ENCODE peak calls at places on chromosomes 13 and 19, in five cellular contexts. C, A, O, N and R are unnamed samples.

GRCh38 chr13:30696278-30697176 is 38.8 kb upstream of the ALOX5AP start:
- DNase-seq in C (no peak), A (no peak), O (no peak), N (no peak), R (no peak)

GRCh38 chr13:32025730-32026129 is 5.8 kb upstream of the FRY start:
- DNase-seq in C (peak; percentile 74), A (no peak), O (no peak), N (no peak), R (no peak)

GRCh38 chr19:55070755-55071502 is 4.7 kb upstream of the EPS8L1 start:
- DNase-seq in C (no peak), A (no peak), O (no peak), N (no peak), R (no peak)

GRCh38 chr19:19406878-19407639 is 1.6 kb downstream of the GATAD2A start:
- DNase-seq in C (no peak), A (no peak), O (no peak), N (peak; percentile 42), R (no peak)

GRCh38 chr13:110236831-110237261 is 70.1 kb downstream of the COL4A1 start:
- DNase-seq in C (no peak), A (peak; percentile 43), O (no peak), N (no peak), R (no peak)

GRCh38 chr13:111406636-111407035 is 86.2 kb downstream of the TEX29 start:
- DNase-seq in C (no peak), A (no peak), O (no peak), N (peak; percentile 51), R (no peak)

GRCh38 chr19:48739835-48740704 is at the start of gene RASIP1:
- DNase-seq in C (no peak), A (no peak), O (no peak), N (no peak), R (no peak)

GRCh38 chr13:25872871-25873607 is 178.8 kb downstream of the SHISA2 start:
- DNase-seq in C (no peak), A (no peak), O (no peak), N (no peak), R (no peak)

GRCh38 chr13:99467764-99468163 is 33.5 kb upstream of the TM9SF2 start:
- DNase-seq in C (no peak), A (no peak), O (no peak), N (no peak), R (no peak)

GRCh38 chr19:45553464-45553863 is 31.1 kb downstream of the OPA3 start:
- DNase-seq in C (no peak), A (peak; percentile 67), O (no peak), N (no peak), R (peak; percentile 1)

GRCh38 chr13:22801402-22802003 is 379.3 kb upstream of the SGCG start:
- DNase-seq in C (no peak), A (no peak), O (no peak), N (peak; percentile 23), R (no peak)

GRCh38 chr19:54795763-54796162 is 7.6 kb upstream of the KIR2DL4 start:
- DNase-seq in C (no peak), A (no peak), O (no peak), N (no peak), R (no peak)

GRCh38 chr13:47334173-47334572 is 437.3 kb upstream of the HTR2A start:
- DNase-seq in C (no peak), A (no peak), O (no peak), N (no peak), R (no peak)

GRCh38 chr19:55526216-55527196 is 10.4 kb downstream of the SBK2 start:
- DNase-seq in C (no peak), A (no peak), O (no peak), N (peak; percentile 31), R (no peak)

GRCh38 chr13:65943711-65944110 is 1286.4 kb downstream of the PCDH9 start:
- DNase-seq in C (no peak), A (no peak), O (no peak), N (no peak), R (no peak)

DNA sequence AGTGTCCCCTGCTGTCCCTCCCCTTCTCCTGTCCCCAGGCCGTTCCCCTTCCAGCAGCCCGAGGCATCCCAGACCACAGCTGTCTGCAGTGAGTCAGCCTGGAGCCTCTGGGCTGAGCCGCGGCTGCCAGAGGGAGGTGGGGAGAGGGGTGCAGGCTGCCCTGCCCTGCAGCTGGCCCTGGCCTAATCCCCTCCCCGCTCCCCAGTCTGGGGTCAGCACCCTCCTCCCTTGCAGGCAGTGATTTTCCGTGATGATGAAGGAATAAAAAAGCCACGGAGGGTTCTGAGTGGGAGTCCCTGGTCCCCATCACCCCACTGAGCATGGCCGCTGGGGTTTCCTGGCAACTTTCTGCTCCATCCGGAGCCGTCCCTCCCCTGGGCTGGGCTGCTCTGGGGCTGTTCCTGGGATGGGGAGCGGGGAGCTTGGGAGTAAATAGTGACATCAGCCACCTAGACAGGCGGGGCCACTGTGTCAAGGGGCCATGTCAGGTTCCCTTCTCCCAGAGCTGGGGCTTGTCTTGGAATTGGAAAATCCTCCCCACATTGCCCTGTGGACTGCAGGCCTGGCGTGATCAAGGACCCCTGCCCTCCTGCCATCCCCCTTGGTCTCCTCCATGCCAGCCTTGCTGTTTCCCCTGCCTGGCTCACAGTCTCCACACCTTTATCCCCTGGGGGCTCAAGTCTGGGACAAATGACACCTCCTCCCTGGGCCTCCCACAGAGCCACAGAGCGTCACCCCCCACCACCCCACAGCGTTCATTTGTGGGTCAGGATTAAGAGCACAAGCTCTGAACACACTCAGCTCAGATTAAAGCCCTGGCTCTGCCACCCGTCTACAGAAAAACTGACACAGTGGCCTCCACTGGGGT is 16.7 kb downstream of the SPC24 start:
- DNase-seq in C (no peak), A (peak; percentile 68), O (no peak), N (peak; percentile 54), R (no peak)
- TF ChIP-seq SUZ12 in C (no peak), A (no peak), O (no peak), N (no peak), R (no peak)

GRCh38 chr19:898663-899062 is 5.4 kb downstream of the RNU6-9 start:
- DNase-seq in C (no peak), A (peak; percentile 77), O (no peak), N (no peak), R (no peak)
- TF ChIP-seq SUZ12 in C (no peak), A (no peak), O (no peak), N (no peak), R (no peak)

GRCh38 chr13:42041017-42041683 is 7.3 kb upstream of the DGKH start:
- DNase-seq in C (no peak), A (peak; percentile 73), O (peak; percentile 11), N (no peak), R (peak; percentile 40)
- TF ChIP-seq SUZ12 in C (no peak), A (no peak), O (no peak), N (no peak), R (no peak)

DNA sequence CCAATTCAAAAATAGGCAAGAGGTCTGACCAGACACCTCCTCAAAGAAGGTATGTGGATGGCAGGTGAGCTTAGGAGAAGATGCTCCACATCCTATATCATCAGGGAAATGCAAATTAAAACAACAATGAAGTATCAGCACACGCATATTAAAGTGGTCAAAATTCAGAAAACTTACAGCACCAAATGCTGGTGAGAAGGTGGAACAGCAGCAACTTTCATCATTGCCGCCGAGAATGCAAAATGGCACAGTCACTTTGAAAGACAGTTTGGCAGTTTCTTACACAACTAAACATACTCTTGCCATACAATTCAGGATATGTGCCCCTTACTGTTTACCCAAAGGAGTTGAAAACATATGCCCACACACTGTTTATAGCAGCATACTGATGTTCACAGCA is 22.4 kb downstream of the OR10H4 start:
- DNase-seq in C (no peak), A (no peak), O (no peak), N (no peak), R (no peak)
- TF ChIP-seq SUZ12 in C (no peak), A (no peak), O (no peak), N (no peak), R (no peak)

GRCh38 chr19:50500753-50501151 is 10.2 kb downstream of the JOSD2 start:
- DNase-seq in C (no peak), A (no peak), O (no peak), N (no peak), R (no peak)

GRCh38 chr19:50501186-50501567 is 9.8 kb downstream of the JOSD2 start:
- DNase-seq in C (no peak), A (no peak), O (no peak), N (no peak), R (no peak)

GRCh38 chr19:50498219-50499056 is 12.6 kb downstream of the JOSD2 start:
- DNase-seq in C (no peak), A (no peak), O (no peak), N (no peak), R (no peak)

GRCh38 chr19:50501568-50502475 is 9.2 kb downstream of the JOSD2 start:
- DNase-seq in C (no peak), A (no peak), O (no peak), N (no peak), R (no peak)

DNA sequence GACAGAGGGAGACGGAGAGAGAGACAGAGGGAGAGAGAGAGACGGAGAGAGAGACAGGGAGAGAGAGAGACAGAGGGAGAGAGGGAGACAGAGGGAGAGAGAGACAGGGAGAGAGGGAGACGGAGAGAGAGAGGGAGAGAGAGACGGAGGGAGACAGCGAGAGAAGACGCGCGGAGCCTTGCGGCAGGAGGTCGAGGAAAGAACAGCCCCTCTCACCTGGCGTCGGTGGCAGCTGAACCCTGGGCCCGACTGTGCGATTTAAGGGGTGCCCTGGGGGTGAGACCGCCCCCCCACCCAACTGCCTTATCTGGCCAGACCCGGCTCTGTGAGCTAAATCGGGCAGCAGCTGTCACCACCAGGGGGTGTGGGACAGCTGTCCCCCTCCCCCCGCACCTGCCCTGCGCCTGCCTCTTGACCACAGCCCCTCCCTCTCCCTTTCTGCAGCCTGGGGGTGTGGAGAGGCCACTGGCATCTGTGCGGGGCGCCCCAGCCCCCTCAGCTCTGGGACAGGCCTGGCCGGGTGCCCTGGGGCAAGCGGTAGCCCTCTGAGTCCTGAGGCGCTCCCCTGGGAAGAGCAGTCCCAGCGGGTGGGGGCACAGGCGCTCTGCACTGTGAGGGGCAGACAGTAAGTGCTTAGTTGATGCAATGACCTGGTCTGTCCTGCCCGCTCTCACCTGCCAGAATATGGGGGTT is 10.8 kb downstream of the JOSD2 start:
- DNase-seq in C (no peak), A (peak; percentile 74), O (no peak), N (no peak), R (no peak)
- TF ChIP-seq SUZ12 in C (no peak), A (no peak), O (no peak), N (no peak), R (no peak)

GRCh38 chr19:1211494-1212234 is 6.1 kb downstream of the STK11 start:
- DNase-seq in C (no peak), A (no peak), O (no peak), N (no peak), R (no peak)
- TF ChIP-seq SUZ12 in C (no peak), A (no peak), O (no peak), N (no peak), R (no peak)

GRCh38 chr13:19572280-19572679 is 10.9 kb upstream of the TPTE2 start:
- DNase-seq in C (no peak), A (no peak), O (no peak), N (no peak), R (no peak)
- TF ChIP-seq SUZ12 in C (no peak), A (no peak), O (no peak), N (no peak), R (no peak)

GRCh38 chr13:69566104-69566716 is 541.4 kb upstream of the ATXN8OS start:
- DNase-seq in C (no peak), A (no peak), O (peak; percentile 23), N (no peak), R (no peak)

GRCh38 chr13:69567514-69567913 is 540.1 kb upstream of the ATXN8OS start:
- DNase-seq in C (no peak), A (no peak), O (no peak), N (no peak), R (no peak)

GRCh38 chr13:69565334-69565733 is 542.3 kb upstream of the ATXN8OS start:
- DNase-seq in C (peak; percentile 5), A (no peak), O (peak; percentile 12), N (peak; percentile 52), R (peak; percentile 90)
- TF ChIP-seq SUZ12 in C (no peak), A (no peak), O (no peak), N (no peak), R (no peak)